ENCODE peak calls at places on chromosomes 6 and 20, in seven cellular contexts. X is spleen, R is Panc1, L is Karpas-422, J is right lobe of liver, B is SJCRH30, S is pancreas. U is an unnamed sample.

GRCh38 chr6:84842526-84843161 is 78.2 kb upstream of the TBX18 start:
- DNase-seq in X (no peak), R (no peak), L (no peak), J (no peak), B (no peak), S (no peak), U (no peak)

GRCh38 chr6:122428781-122429180 is 29.3 kb downstream of the HSF2 start:
- DNase-seq in X (no peak), R (no peak), L (no peak), J (no peak), B (no peak), S (no peak), U (no peak)

GRCh38 chr6:28867078-28867414 is 56.7 kb downstream of the TRIM27 start:
- DNase-seq in X (no peak), R (no peak), L (no peak), J (no peak), B (peak; percentile 32), S (no peak), U (no peak)

GRCh38 chr6:97726378-97726777 is 443.4 kb upstream of the MMS22L start:
- DNase-seq in X (no peak), R (no peak), L (no peak), J (no peak), B (no peak), S (no peak), U (no peak)

GRCh38 chr6:111590209-111590955 is 15.3 kb downstream of the TRAF3IP2 start:
- DNase-seq in X (no peak), R (no peak), L (no peak), J (no peak), B (no peak), S (no peak), U (no peak)

GRCh38 chr6:111604259-111605099 is 1.2 kb downstream of the TRAF3IP2 start:
- DNase-seq in X (no peak), R (no peak), L (peak; percentile 68), J (no peak), B (peak; percentile 58), S (peak; percentile 50), U (no peak)

GRCh38 chr6:71012871-71013456 is 56.1 kb upstream of the B3GAT2 start:
- DNase-seq in X (no peak), R (peak; percentile 27), L (peak; percentile 89), J (no peak), B (peak; percentile 36), S (peak; percentile 18), U (no peak)

GRCh38 chr6:169386431-169387057 is 132.9 kb upstream of the THBS2 start:
- DNase-seq in X (no peak), R (no peak), L (no peak), J (no peak), B (peak; percentile 25), S (no peak), U (no peak)

GRCh38 chr6:139539852-139540251 is 165.4 kb upstream of the CITED2 start:
- DNase-seq in X (no peak), R (peak; percentile 85), L (no peak), J (no peak), B (peak; percentile 86), S (peak; percentile 58), U (no peak)

GRCh38 chr6:33839399-33840063 is 35.7 kb upstream of the MLN start:
- DNase-seq in X (no peak), R (no peak), L (no peak), J (no peak), B (peak; percentile 61), S (no peak), U (no peak)

GRCh38 chr6:33116881-33117711 is 41.3 kb downstream of the HLA-DPB1 start:
- DNase-seq in X (peak; percentile 75), R (no peak), L (no peak), J (no peak), B (no peak), S (no peak), U (no peak)

GRCh38 chr6:17012421-17013225 is 89.2 kb upstream of the STMND1 start:
- DNase-seq in X (no peak), R (no peak), L (no peak), J (no peak), B (no peak), S (no peak), U (no peak)

GRCh38 chr6:160042788-160043301 is 74.0 kb downstream of the IGF2R start:
- DNase-seq in X (no peak), R (peak; percentile 24), L (no peak), J (no peak), B (no peak), S (no peak), U (no peak)

GRCh38 chr20:17659801-17660200 is 22.2 kb downstream of the RRBP1 start:
- DNase-seq in X (peak; percentile 17), R (no peak), L (no peak), J (no peak), B (no peak), S (no peak), U (no peak)

GRCh38 chr20:52768649-52769048 is 203.5 kb upstream of the TSHZ2 start:
- DNase-seq in X (no peak), R (no peak), L (no peak), J (no peak), B (no peak), S (no peak), U (no peak)

GRCh38 chr6:90496617-90497016 is 90.3 kb downstream of the MAP3K7 start:
- DNase-seq in X (no peak), R (no peak), L (no peak), J (no peak), B (no peak), S (no peak), U (no peak)

GRCh38 chr6:142871910-142872331 is 73.1 kb downstream of the HIVEP2 start:
- DNase-seq in X (no peak), R (no peak), L (no peak), J (no peak), B (no peak), S (peak; percentile 53), U (peak; percentile 41)

DNA sequence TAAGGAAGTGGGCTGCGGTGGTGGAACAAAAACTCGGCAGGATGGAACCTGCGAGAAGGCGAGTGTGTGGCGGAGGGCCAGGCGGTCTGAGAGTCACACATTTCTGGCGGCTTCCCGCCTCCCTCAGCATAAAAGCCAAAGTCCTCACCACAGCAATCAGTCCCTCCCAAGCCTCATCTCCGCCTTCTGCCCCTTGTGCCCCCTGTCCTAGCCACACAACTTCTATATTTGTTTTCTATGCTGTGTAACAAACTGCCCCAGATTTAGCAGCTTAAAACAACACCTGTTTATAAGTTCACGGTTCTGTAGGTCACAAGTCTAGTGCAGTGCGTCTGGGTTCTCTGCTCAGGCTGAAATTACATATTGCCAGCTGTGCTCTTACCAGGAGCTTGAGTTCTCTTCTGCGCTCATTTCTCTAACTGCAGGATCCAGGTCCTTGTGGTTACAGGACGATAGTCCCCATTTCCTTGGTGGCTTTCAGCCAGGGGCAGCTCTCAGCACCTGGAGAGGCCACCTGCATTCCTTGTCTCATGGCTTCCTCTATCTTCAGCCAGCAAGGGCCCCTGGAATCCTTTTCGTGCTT is 11.7 kb upstream of the SPO11 start:
- DNase-seq in X (no peak), R (no peak), L (peak; percentile 78), J (no peak), B (no peak), S (no peak), U (peak; percentile 19)
- H3K4me1 ChIP-seq in X (no peaks in the 10 kb centered on the region), R (no peaks in the 10 kb centered on the region), L (peaks cover 94% of the 10 kb centered on the region), J (no peaks in the 10 kb centered on the region), B (no peaks in the 10 kb centered on the region), S (no peaks in the 10 kb centered on the region), U (no peaks in the 10 kb centered on the region)

DNA sequence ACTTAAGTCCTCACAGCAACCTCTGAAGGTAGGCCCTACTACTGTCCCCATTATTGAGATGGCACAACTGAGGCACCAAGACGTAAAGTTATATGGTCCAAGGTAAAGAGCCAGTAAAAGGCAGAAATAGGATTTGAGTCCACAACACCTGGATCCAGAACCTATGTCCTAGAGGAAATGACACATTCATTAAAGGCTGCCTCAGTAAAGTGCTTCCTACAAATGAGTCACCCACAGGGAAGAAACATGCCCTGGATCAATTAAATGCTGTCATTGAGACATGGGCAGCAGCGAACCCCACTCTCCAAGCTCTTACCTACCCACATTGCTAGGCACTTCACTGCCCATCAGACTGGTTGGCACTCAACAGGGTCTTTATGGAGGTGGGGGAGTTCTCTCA is 600.9 kb downstream of the PTPRT start:
- DNase-seq in X (no peak), R (no peak), L (no peak), J (no peak), B (no peak), S (no peak), U (no peak)
- H3K4me3 ChIP-seq in X (no peak overlapping the region), R (no peak overlapping the region), L (no peak overlapping the region), J (no peak overlapping the region), B (no peak overlapping the region), S (no peak overlapping the region), U (no peak overlapping the region)

GRCh38 chr6:167845856-167846255 is 19.1 kb downstream of the AFDN start:
- DNase-seq in X (no peak), R (no peak), L (no peak), J (no peak), B (no peak), S (no peak), U (no peak)
- H3K4me1 ChIP-seq in X (peaks cover 27% of the 10 kb centered on the region), R (peaks cover 68% of the 10 kb centered on the region), L (no peaks in the 10 kb centered on the region), J (peaks cover 18% of the 10 kb centered on the region), B (no peaks in the 10 kb centered on the region), S (peaks cover 37% of the 10 kb centered on the region), U (no peaks in the 10 kb centered on the region)

GRCh38 chr6:124941259-124941658 is 21.0 kb upstream of the RNF217 start:
- DNase-seq in X (no peak), R (no peak), L (no peak), J (no peak), B (no peak), S (no peak), U (no peak)

DNA sequence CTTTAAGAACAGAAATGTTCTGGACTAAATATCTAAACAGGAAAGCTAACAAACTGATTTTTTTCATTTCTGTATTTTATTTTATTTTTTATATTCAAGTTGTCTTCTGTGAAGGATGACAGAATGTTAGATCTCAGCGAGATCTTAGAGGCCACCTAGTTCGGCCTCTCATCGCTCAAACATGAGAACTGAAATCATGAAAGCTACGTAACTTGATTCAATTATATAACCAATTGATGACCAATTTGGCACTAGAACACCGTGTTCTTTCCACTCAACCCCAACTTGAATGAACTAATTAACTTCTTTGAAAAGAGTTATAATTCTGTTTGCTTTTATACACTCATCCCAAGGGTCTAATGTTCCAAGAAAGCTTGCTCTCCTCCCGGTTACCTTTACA is 24.6 kb upstream of the RNF217 start:
- DNase-seq in X (no peak), R (no peak), L (no peak), J (no peak), B (no peak), S (no peak), U (no peak)
- H3K4me3 ChIP-seq in X (no peak overlapping the region), R (no peak overlapping the region), L (no peak overlapping the region), J (no peak overlapping the region), B (no peak overlapping the region), S (no peak overlapping the region), U (no peak overlapping the region)

DNA sequence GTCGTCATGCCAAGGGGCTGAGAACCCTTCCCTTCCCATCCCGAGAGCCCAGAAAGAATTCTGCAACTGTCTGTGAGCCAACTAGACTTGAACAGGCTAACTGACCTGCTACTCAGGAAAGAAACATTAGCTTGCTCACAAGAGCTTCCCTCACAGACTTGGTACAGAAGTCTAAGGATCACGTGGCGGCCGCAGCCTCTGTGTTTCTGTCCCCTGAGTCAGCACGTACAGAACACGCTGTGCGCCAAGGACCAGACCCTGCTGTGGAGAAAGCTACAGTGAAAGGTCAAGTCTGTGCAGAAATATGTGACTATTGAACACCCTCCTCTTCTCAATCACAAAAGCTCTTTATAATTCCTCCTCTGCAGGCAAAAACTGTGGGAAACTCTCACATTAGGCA is 151.3 kb upstream of the QKI start:
- DNase-seq in X (no peak), R (no peak), L (no peak), J (no peak), B (no peak), S (no peak), U (no peak)
- H3K4me1 ChIP-seq in X (peaks cover 16% of the 10 kb centered on the region), R (no peaks in the 10 kb centered on the region), L (no peaks in the 10 kb centered on the region), J (peaks cover 4% of the 10 kb centered on the region), B (no peaks in the 10 kb centered on the region), S (peaks cover 7% of the 10 kb centered on the region), U (no peaks in the 10 kb centered on the region)

U was measured in CD8-positive, alpha-beta T cell.